ENCODE peak calls at places on chromosome 22, in six cellular contexts. E, B, H, S, D and K are unnamed samples.

GRCh38 chr22:48923165-48923875 is 904.4 kb downstream of the BRD1 start:
- DNase-seq in E (no peak), B (no peak), H (no peak), S (no peak), D (no peak), K (no peak)

GRCh38 chr22:46381142-46381541 is 45.6 kb downstream of the TRMU start:
- DNase-seq in E (no peak), B (no peak), H (no peak), S (no peak), D (no peak), K (peak)

GRCh38 chr22:49786976-49787843 is 40.5 kb downstream of the BRD1 start:
- DNase-seq in E (no peak), B (no peak), H (no peak), S (no peak), D (no peak), K (no peak)

GRCh38 chr22:32880906-32881596 is 79.5 kb downstream of the TIMP3 start:
- DNase-seq in E (no peak), B (no peak), H (no peak), S (peak), D (no peak), K (peak)

GRCh38 chr22:37045958-37046357 is 5.6 kb upstream of the KCTD17 start:
- DNase-seq in E (no peak), B (no peak), H (no peak), S (peak), D (peak), K (peak)

GRCh38 chr22:49632199-49633009 is 195.3 kb downstream of the BRD1 start:
- DNase-seq in E (peak), B (peak), H (no peak), S (peak), D (peak), K (peak)

GRCh38 chr22:45525480-45525879 is 22.8 kb downstream of the FBLN1 start:
- DNase-seq in E (no peak), B (no peak), H (no peak), S (no peak), D (no peak), K (no peak)

GRCh38 chr22:46673677-46674236 is 53.6 kb downstream of the GRAMD4 start:
- DNase-seq in E (no peak), B (no peak), H (no peak), S (no peak), D (no peak), K (no peak)

GRCh38 chr22:19619144-19620009 is 94.9 kb upstream of the SEPTIN5 start:
- DNase-seq in E (no peak), B (peak), H (no peak), S (no peak), D (no peak), K (no peak)

GRCh38 chr22:45087802-45088201 is 75.9 kb upstream of the NUP50 start:
- DNase-seq in E (no peak), B (no peak), H (no peak), S (no peak), D (no peak), K (peak)

GRCh38 chr22:37069719-37070118 is 18.2 kb downstream of the KCTD17 start:
- DNase-seq in E (no peak), B (no peak), H (no peak), S (no peak), D (no peak), K (no peak)

GRCh38 chr22:35407352-35407751 is 7.4 kb downstream of the MCM5 start:
- DNase-seq in E (no peak), B (no peak), H (no peak), S (no peak), D (no peak), K (no peak)

GRCh38 chr22:47592791-47593190 is 830.3 kb downstream of the TBC1D22A start:
- DNase-seq in E (no peak), B (no peak), H (no peak), S (no peak), D (no peak), K (no peak)

GRCh38 chr22:49462291-49462690 is 365.4 kb downstream of the BRD1 start:
- DNase-seq in E (no peak), B (no peak), H (no peak), S (no peak), D (no peak), K (no peak)

GRCh38 chr22:17106785-17107546 is 14.2 kb downstream of the TMEM121B start:
- DNase-seq in E (no peak), B (no peak), H (peak), S (no peak), D (no peak), K (no peak)

GRCh38 chr22:41478891-41479521 is 10.1 kb downstream of the ACO2 start:
- DNase-seq in E (no peak), B (peak), H (no peak), S (peak), D (no peak), K (no peak)

GRCh38 chr22:44459041-44459440 is 39.0 kb downstream of the RTL6 start:
- DNase-seq in E (no peak), B (no peak), H (no peak), S (no peak), D (no peak), K (no peak)

GRCh38 chr22:30261134-30261533 is 5.5 kb downstream of the OSM start:
- DNase-seq in E (no peak), B (no peak), H (no peak), S (peak), D (no peak), K (no peak)

GRCh38 chr22:45124176-45124857 is 39.4 kb upstream of the NUP50 start:
- DNase-seq in E (no peak), B (no peak), H (no peak), S (no peak), D (no peak), K (no peak)

GRCh38 chr22:28002863-28003565 is 84.0 kb upstream of the PITPNB start:
- DNase-seq in E (no peak), B (no peak), H (no peak), S (peak), D (no peak), K (no peak)

GRCh38 chr22:34105461-34106062 is 185.3 kb upstream of the LARGE1 start:
- DNase-seq in E (no peak), B (peak), H (no peak), S (peak), D (peak), K (no peak)